ENCODE peak calls at places on chromosomes 7 and 10, in six cellular contexts. One of them, this sample, is unnamed.

GRCh38 chr10:19488592-19489280 is 327.5 kb upstream of the PLXDC2 start:
- DNase-seq in aorta: peak; percentile 81
- DNase-seq in heart left ventricle: peak; percentile 12
- DNase-seq in PC-3: no peak
- DNase-seq in brain microvascular endothelial cell: no peak
- DNase-seq in substantia nigra: peak; percentile 13
- DNase-seq in this sample: no peak

GRCh38 chr10:86198271-86198670 is 168.3 kb downstream of the GRID1 start:
- DNase-seq in PC-3: no peak
- DNase-seq in aorta: peak; percentile 11
- DNase-seq in substantia nigra: no peak
- DNase-seq in heart left ventricle: no peak
- DNase-seq in brain microvascular endothelial cell: no peak
- DNase-seq in this sample: no peak

GRCh38 chr10:78299861-78300453 is 266.3 kb downstream of the RPS24 start:
- DNase-seq in aorta: no peak
- DNase-seq in brain microvascular endothelial cell: no peak
- DNase-seq in PC-3: no peak
- DNase-seq in substantia nigra: peak; percentile 13
- DNase-seq in heart left ventricle: peak; percentile 36
- DNase-seq in this sample: no peak

GRCh38 chr7:30084195-30084594 is 50.6 kb upstream of the MTURN start:
- DNase-seq in PC-3: no peak
- DNase-seq in heart left ventricle: no peak
- DNase-seq in brain microvascular endothelial cell: no peak
- DNase-seq in substantia nigra: no peak
- DNase-seq in aorta: no peak
- DNase-seq in this sample: no peak

GRCh38 chr10:98916751-98917150 is 318.9 kb downstream of the HPSE2 start:
- DNase-seq in heart left ventricle: no peak
- DNase-seq in brain microvascular endothelial cell: peak; percentile 20
- DNase-seq in aorta: no peak
- DNase-seq in substantia nigra: no peak
- DNase-seq in PC-3: no peak
- DNase-seq in this sample: no peak

GRCh38 chr10:44860811-44861751 is 50.1 kb upstream of the TMEM72 start:
- DNase-seq in brain microvascular endothelial cell: peak; percentile 90
- DNase-seq in PC-3: peak; percentile 81
- DNase-seq in aorta: peak; percentile 80
- DNase-seq in substantia nigra: no peak
- DNase-seq in heart left ventricle: no peak
- DNase-seq in this sample: peak; percentile 98

GRCh38 chr10:12389154-12389734 is 39.9 kb downstream of the CAMK1D start:
- DNase-seq in PC-3: no peak
- DNase-seq in aorta: peak; percentile 76
- DNase-seq in substantia nigra: peak; percentile 19
- DNase-seq in brain microvascular endothelial cell: no peak
- DNase-seq in heart left ventricle: no peak
- DNase-seq in this sample: no peak

GRCh38 chr10:88616250-88616977 is 29.9 kb downstream of the LIPJ start:
- DNase-seq in PC-3: no peak
- DNase-seq in aorta: no peak
- DNase-seq in substantia nigra: peak; percentile 1
- DNase-seq in brain microvascular endothelial cell: no peak
- DNase-seq in heart left ventricle: peak; percentile 36
- DNase-seq in this sample: no peak

GRCh38 chr10:124935946-124936345 is 6.0 kb upstream of the ZRANB1 start:
- DNase-seq in PC-3: peak; percentile 40
- DNase-seq in substantia nigra: no peak
- DNase-seq in aorta: no peak
- DNase-seq in brain microvascular endothelial cell: no peak
- DNase-seq in heart left ventricle: no peak
- DNase-seq in this sample: no peak

GRCh38 chr7:129923709-129924108 is 29.1 kb downstream of the UBE2H start:
- DNase-seq in PC-3: peak; percentile 69
- DNase-seq in heart left ventricle: no peak
- DNase-seq in substantia nigra: no peak
- DNase-seq in brain microvascular endothelial cell: peak; percentile 85
- DNase-seq in aorta: no peak
- DNase-seq in this sample: peak; percentile 90

GRCh38 chr10:112332022-112332421 is 41.9 kb upstream of the ACSL5 start:
- DNase-seq in PC-3: no peak
- DNase-seq in heart left ventricle: no peak
- DNase-seq in substantia nigra: no peak
- DNase-seq in aorta: no peak
- DNase-seq in brain microvascular endothelial cell: no peak
- DNase-seq in this sample: no peak

GRCh38 chr10:84539244-84539643 is 210.9 kb downstream of the CCSER2 start:
- DNase-seq in heart left ventricle: no peak
- DNase-seq in brain microvascular endothelial cell: peak; percentile 16
- DNase-seq in PC-3: no peak
- DNase-seq in aorta: no peak
- DNase-seq in substantia nigra: no peak
- DNase-seq in this sample: no peak

GRCh38 chr10:103350175-103350521 is 792 bp downstream of the PCGF6 start:
- DNase-seq in aorta: no peak
- DNase-seq in PC-3: no peak
- DNase-seq in heart left ventricle: no peak
- DNase-seq in substantia nigra: no peak
- DNase-seq in brain microvascular endothelial cell: peak; percentile 2
- DNase-seq in this sample: no peak

GRCh38 chr10:55897436-55897835 is 463.6 kb downstream of the ZWINT start:
- DNase-seq in substantia nigra: no peak
- DNase-seq in PC-3: no peak
- DNase-seq in heart left ventricle: no peak
- DNase-seq in brain microvascular endothelial cell: no peak
- DNase-seq in aorta: no peak
- DNase-seq in this sample: no peak

GRCh38 chr7:522071-522937 is 2.7 kb upstream of the PDGFA start:
- DNase-seq in heart left ventricle: peak; percentile 79
- DNase-seq in aorta: no peak
- DNase-seq in PC-3: peak; percentile 37
- DNase-seq in substantia nigra: peak; percentile 50
- DNase-seq in brain microvascular endothelial cell: no peak
- DNase-seq in this sample: peak; percentile 87

GRCh38 chr10:127216786-127217185 is 20.4 kb upstream of the INSYN2A start:
- DNase-seq in substantia nigra: no peak
- DNase-seq in brain microvascular endothelial cell: no peak
- DNase-seq in PC-3: peak; percentile 32
- DNase-seq in heart left ventricle: no peak
- DNase-seq in aorta: no peak
- DNase-seq in this sample: no peak

GRCh38 chr7:45575501-45576248 is 1.5 kb downstream of the ADCY1 start:
- DNase-seq in PC-3: no peak
- DNase-seq in substantia nigra: no peak
- DNase-seq in brain microvascular endothelial cell: no peak
- DNase-seq in aorta: no peak
- DNase-seq in heart left ventricle: no peak
- DNase-seq in this sample: peak; percentile 83

GRCh38 chr10:63935705-63936104 is 414.5 kb downstream of the REEP3 start:
- DNase-seq in heart left ventricle: no peak
- DNase-seq in substantia nigra: no peak
- DNase-seq in aorta: no peak
- DNase-seq in PC-3: peak; percentile 56
- DNase-seq in brain microvascular endothelial cell: no peak
- DNase-seq in this sample: no peak

GRCh38 chr10:3067045-3067858 is at the start of gene PFKP:
- DNase-seq in aorta: peak; percentile 86
- DNase-seq in substantia nigra: peak; percentile 54
- DNase-seq in brain microvascular endothelial cell: no peak
- DNase-seq in PC-3: no peak
- DNase-seq in heart left ventricle: peak; percentile 67
- DNase-seq in this sample: peak; percentile 90

GRCh38 chr10:119505588-119506315 is 36.8 kb downstream of the RGS10 start:
- DNase-seq in PC-3: no peak
- DNase-seq in substantia nigra: no peak
- DNase-seq in heart left ventricle: no peak
- DNase-seq in brain microvascular endothelial cell: no peak
- DNase-seq in aorta: no peak
- DNase-seq in this sample: peak; percentile 70

GRCh38 chr7:28418311-28418710 is 6.0 kb downstream of the CREB5 start:
- DNase-seq in heart left ventricle: no peak
- DNase-seq in substantia nigra: no peak
- DNase-seq in brain microvascular endothelial cell: no peak
- DNase-seq in aorta: no peak
- DNase-seq in PC-3: no peak
- DNase-seq in this sample: no peak

GRCh38 chr7:82839555-82839954 is 323.1 kb downstream of the PCLO start:
- DNase-seq in aorta: no peak
- DNase-seq in substantia nigra: no peak
- DNase-seq in PC-3: no peak
- DNase-seq in heart left ventricle: no peak
- DNase-seq in brain microvascular endothelial cell: no peak
- DNase-seq in this sample: no peak

GRCh38 chr10:46084321-46085165 is 38.5 kb upstream of the MSMB start:
- DNase-seq in brain microvascular endothelial cell: no peak
- DNase-seq in PC-3: no peak
- DNase-seq in substantia nigra: no peak
- DNase-seq in aorta: peak; percentile 72
- DNase-seq in heart left ventricle: no peak
- DNase-seq in this sample: no peak

GRCh38 chr7:142797342-142797798 is 26.6 kb downstream of the PRSS2 start:
- DNase-seq in heart left ventricle: no peak
- DNase-seq in aorta: no peak
- DNase-seq in PC-3: no peak
- DNase-seq in brain microvascular endothelial cell: no peak
- DNase-seq in substantia nigra: no peak
- DNase-seq in this sample: no peak

GRCh38 chr10:2980116-2980515 is 87.2 kb upstream of the PFKP start:
- DNase-seq in PC-3: no peak
- DNase-seq in heart left ventricle: no peak
- DNase-seq in aorta: no peak
- DNase-seq in brain microvascular endothelial cell: peak; percentile 54
- DNase-seq in substantia nigra: no peak
- DNase-seq in this sample: peak; percentile 91

GRCh38 chr7:112929411-112929810 is 139.2 kb upstream of the TMEM168 start:
- DNase-seq in substantia nigra: no peak
- DNase-seq in PC-3: no peak
- DNase-seq in aorta: no peak
- DNase-seq in brain microvascular endothelial cell: no peak
- DNase-seq in heart left ventricle: no peak
- DNase-seq in this sample: no peak

GRCh38 chr7:94374231-94374630 is 20.5 kb upstream of the COL1A2 start:
- DNase-seq in substantia nigra: no peak
- DNase-seq in PC-3: peak; percentile 17
- DNase-seq in heart left ventricle: peak; percentile 74
- DNase-seq in aorta: peak; percentile 95
- DNase-seq in brain microvascular endothelial cell: peak; percentile 91
- DNase-seq in this sample: peak; percentile 90

GRCh38 chr7:68438811-68439210 is 1159.5 kb upstream of the AUTS2 start:
- DNase-seq in aorta: no peak
- DNase-seq in substantia nigra: no peak
- DNase-seq in brain microvascular endothelial cell: no peak
- DNase-seq in PC-3: no peak
- DNase-seq in heart left ventricle: no peak
- DNase-seq in this sample: no peak

GRCh38 chr7:75888464-75889222 is 9.8 kb downstream of the RHBDD2 start:
- DNase-seq in brain microvascular endothelial cell: no peak
- DNase-seq in heart left ventricle: no peak
- DNase-seq in substantia nigra: peak; percentile 78
- DNase-seq in PC-3: no peak
- DNase-seq in aorta: no peak
- DNase-seq in this sample: no peak

DNA sequence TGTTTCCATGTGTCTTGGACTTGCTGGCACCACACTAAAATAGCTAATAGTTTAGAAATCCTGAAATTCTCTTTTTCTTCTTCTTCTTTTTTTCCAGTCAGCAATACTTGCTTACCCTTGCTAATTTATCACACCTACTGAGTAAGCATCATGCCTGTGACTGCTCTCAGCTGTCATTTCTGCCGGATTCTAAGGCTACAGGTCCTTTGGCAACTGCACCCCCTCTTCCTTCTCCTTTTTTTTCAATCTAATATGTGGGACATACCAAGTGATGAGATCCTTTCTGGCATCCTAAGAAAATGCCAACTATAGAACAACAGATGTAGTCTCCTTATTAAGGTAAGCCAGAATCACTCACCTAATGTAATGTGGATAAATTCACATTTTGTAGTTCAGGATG is 444.7 kb downstream of the MAGI2 start:
- DNase-seq in PC-3: no peak
- DNase-seq in substantia nigra: no peak
- DNase-seq in heart left ventricle: no peak
- DNase-seq in brain microvascular endothelial cell: no peak
- DNase-seq in aorta: no peak
- DNase-seq in this sample: no peak
- H3K27ac ChIP-seq in PC-3: no peak overlapping the region
- H3K27ac ChIP-seq in substantia nigra: no peak overlapping the region
- H3K27ac ChIP-seq in heart left ventricle: no peak overlapping the region
- H3K27ac ChIP-seq in brain microvascular endothelial cell: no peak overlapping the region
- H3K27ac ChIP-seq in aorta: no peak overlapping the region
- H3K27ac ChIP-seq in this sample: no peak overlapping the region

GRCh38 chr7:102466097-102466496 is 1.3 kb downstream of the LRWD1 start:
- DNase-seq in heart left ventricle: no peak
- DNase-seq in PC-3: no peak
- DNase-seq in aorta: no peak
- DNase-seq in brain microvascular endothelial cell: no peak
- DNase-seq in substantia nigra: no peak
- DNase-seq in this sample: peak; percentile 73

GRCh38 chr7:102460467-102460866 is 4.2 kb downstream of the ALKBH4 start:
- DNase-seq in heart left ventricle: no peak
- DNase-seq in PC-3: no peak
- DNase-seq in aorta: no peak
- DNase-seq in brain microvascular endothelial cell: no peak
- DNase-seq in substantia nigra: no peak
- DNase-seq in this sample: peak; percentile 61

GRCh38 chr7:102464577-102465280 is at the start of the genes ALKBH4 and LRWD1:
- DNase-seq in brain microvascular endothelial cell: peak; percentile 81
- DNase-seq in heart left ventricle: peak; percentile 94
- DNase-seq in PC-3: peak; percentile 88
- DNase-seq in substantia nigra: peak; percentile 92
- DNase-seq in aorta: peak; percentile 99
- DNase-seq in this sample: peak; percentile 100

GRCh38 chr7:102467581-102468415 is 3.0 kb downstream of the LRWD1 start:
- DNase-seq in PC-3: no peak
- DNase-seq in heart left ventricle: no peak
- DNase-seq in substantia nigra: no peak
- DNase-seq in brain microvascular endothelial cell: no peak
- DNase-seq in aorta: peak; percentile 65
- DNase-seq in this sample: peak; percentile 88

GRCh38 chr7:102463841-102464576 is 654 bp downstream of the ALKBH4 start:
- DNase-seq in substantia nigra: no peak
- DNase-seq in heart left ventricle: no peak
- DNase-seq in aorta: no peak
- DNase-seq in brain microvascular endothelial cell: peak; percentile 14
- DNase-seq in PC-3: no peak
- DNase-seq in this sample: peak; percentile 92
- H3K27ac ChIP-seq in substantia nigra: peak overlapping the region; percentile 90
- H3K27ac ChIP-seq in heart left ventricle: peak overlapping the region; percentile 76
- H3K27ac ChIP-seq in aorta: no peak overlapping the region
- H3K27ac ChIP-seq in brain microvascular endothelial cell: peak overlapping the region; percentile 69
- H3K27ac ChIP-seq in PC-3: no peak overlapping the region
- H3K27ac ChIP-seq in this sample: peak overlapping the region; percentile 70

GRCh38 chr10:58513189-58514101 is 773 bp downstream of the BICC1 start:
- DNase-seq in aorta: peak; percentile 83
- DNase-seq in substantia nigra: peak; percentile 14
- DNase-seq in brain microvascular endothelial cell: peak; percentile 56
- DNase-seq in heart left ventricle: peak; percentile 64
- DNase-seq in PC-3: peak; percentile 71
- DNase-seq in this sample: peak; percentile 96
- H3K27ac ChIP-seq in aorta: no peak overlapping the region
- H3K27ac ChIP-seq in substantia nigra: no peak overlapping the region
- H3K27ac ChIP-seq in brain microvascular endothelial cell: peak overlapping the region; percentile 65
- H3K27ac ChIP-seq in heart left ventricle: peak overlapping the region; percentile 83
- H3K27ac ChIP-seq in PC-3: peak overlapping the region; percentile 4
- H3K27ac ChIP-seq in this sample: peak overlapping the region; percentile 88

GRCh38 chr7:81705206-81705605 is 64.6 kb downstream of the HGF start:
- DNase-seq in substantia nigra: no peak
- DNase-seq in heart left ventricle: no peak
- DNase-seq in brain microvascular endothelial cell: no peak
- DNase-seq in PC-3: peak; percentile 46
- DNase-seq in aorta: no peak
- DNase-seq in this sample: no peak
- H3K27ac ChIP-seq in substantia nigra: no peak overlapping the region
- H3K27ac ChIP-seq in heart left ventricle: no peak overlapping the region
- H3K27ac ChIP-seq in brain microvascular endothelial cell: no peak overlapping the region
- H3K27ac ChIP-seq in PC-3: peak overlapping the region; percentile 48
- H3K27ac ChIP-seq in aorta: no peak overlapping the region
- H3K27ac ChIP-seq in this sample: no peak overlapping the region

This sample was measured in osteoblast.